ENCODE peak calls at places on chromosome 1, in seven cellular contexts. One of them, this sample, is unnamed.
A peak's percentile ranks its signal among the peaks of the same experiment; 100 is the strongest.

GRCh38 chr1:31715097-31715872 is 11.5 kb upstream of the COL16A1 start:
- DNase-seq in RWPE2: no peak
- DNase-seq in AG04449: no peak
- DNase-seq in cardiac fibroblast: peak; percentile 93
- DNase-seq in upper lobe of left lung: peak; percentile 94
- DNase-seq in heart left ventricle: peak; percentile 96
- DNase-seq in NB4: peak; percentile 39
- DNase-seq in this sample: peak; percentile 91

GRCh38 chr1:56838726-56839125 is 15.9 kb upstream of the C8A start:
- DNase-seq in RWPE2: no peak
- DNase-seq in NB4: no peak
- DNase-seq in heart left ventricle: no peak
- DNase-seq in upper lobe of left lung: no peak
- DNase-seq in AG04449: no peak
- DNase-seq in cardiac fibroblast: peak; percentile 75
- DNase-seq in this sample: peak; percentile 32

GRCh38 chr1:209900734-209901133 is 37.3 kb upstream of the SYT14 start:
- DNase-seq in NB4: no peak
- DNase-seq in upper lobe of left lung: no peak
- DNase-seq in cardiac fibroblast: peak; percentile 66
- DNase-seq in AG04449: no peak
- DNase-seq in heart left ventricle: no peak
- DNase-seq in RWPE2: no peak
- DNase-seq in this sample: peak; percentile 95

GRCh38 chr1:208235983-208236761 is 8.0 kb downstream of the PLXNA2 start:
- DNase-seq in cardiac fibroblast: peak; percentile 80
- DNase-seq in AG04449: no peak
- DNase-seq in RWPE2: no peak
- DNase-seq in upper lobe of left lung: no peak
- DNase-seq in NB4: no peak
- DNase-seq in heart left ventricle: peak; percentile 55
- DNase-seq in this sample: peak; percentile 88

GRCh38 chr1:179042087-179042486 is 16.4 kb downstream of the FAM20B start:
- DNase-seq in heart left ventricle: no peak
- DNase-seq in cardiac fibroblast: no peak
- DNase-seq in RWPE2: no peak
- DNase-seq in upper lobe of left lung: no peak
- DNase-seq in NB4: no peak
- DNase-seq in AG04449: no peak
- DNase-seq in this sample: no peak

GRCh38 chr1:226061793-226062557 is 541 bp upstream of the H3-3A start:
- DNase-seq in cardiac fibroblast: peak; percentile 68
- DNase-seq in heart left ventricle: peak; percentile 85
- DNase-seq in RWPE2: peak; percentile 39
- DNase-seq in NB4: peak; percentile 90
- DNase-seq in AG04449: no peak
- DNase-seq in upper lobe of left lung: peak; percentile 95
- DNase-seq in this sample: peak; percentile 79

GRCh38 chr1:32538887-32539583 is at the start of gene ZBTB8A:
- DNase-seq in NB4: peak; percentile 52
- DNase-seq in cardiac fibroblast: peak; percentile 67
- DNase-seq in AG04449: no peak
- DNase-seq in heart left ventricle: peak; percentile 21
- DNase-seq in RWPE2: peak; percentile 50
- DNase-seq in upper lobe of left lung: no peak
- DNase-seq in this sample: peak; percentile 80

GRCh38 chr1:225899044-225899925 is 10.3 kb upstream of the LEFTY1 start:
- DNase-seq in AG04449: no peak
- DNase-seq in heart left ventricle: no peak
- DNase-seq in RWPE2: no peak
- DNase-seq in cardiac fibroblast: no peak
- DNase-seq in upper lobe of left lung: no peak
- DNase-seq in NB4: no peak
- DNase-seq in this sample: no peak

GRCh38 chr1:38745476-38746410 is 113.8 kb downstream of the RRAGC start:
- DNase-seq in cardiac fibroblast: no peak
- DNase-seq in AG04449: no peak
- DNase-seq in RWPE2: no peak
- DNase-seq in NB4: no peak
- DNase-seq in heart left ventricle: no peak
- DNase-seq in upper lobe of left lung: no peak
- DNase-seq in this sample: no peak

GRCh38 chr1:1666526-1666925 is 7.7 kb upstream of the CDK11B start:
- DNase-seq in AG04449: no peak
- DNase-seq in NB4: no peak
- DNase-seq in cardiac fibroblast: no peak
- DNase-seq in RWPE2: no peak
- DNase-seq in heart left ventricle: no peak
- DNase-seq in upper lobe of left lung: no peak
- DNase-seq in this sample: no peak

GRCh38 chr1:212976586-212976985 is 26.2 kb downstream of the VASH2 start:
- DNase-seq in NB4: no peak
- DNase-seq in AG04449: no peak
- DNase-seq in cardiac fibroblast: no peak
- DNase-seq in upper lobe of left lung: no peak
- DNase-seq in RWPE2: no peak
- DNase-seq in heart left ventricle: no peak
- DNase-seq in this sample: no peak

GRCh38 chr1:23344987-23345472 is 946 bp upstream of the HNRNPR start:
- DNase-seq in heart left ventricle: no peak
- DNase-seq in NB4: no peak
- DNase-seq in AG04449: no peak
- DNase-seq in upper lobe of left lung: no peak
- DNase-seq in RWPE2: no peak
- DNase-seq in cardiac fibroblast: no peak
- DNase-seq in this sample: peak; percentile 16

GRCh38 chr1:50973255-50973654 is 3.2 kb downstream of the CDKN2C start:
- DNase-seq in AG04449: no peak
- DNase-seq in RWPE2: no peak
- DNase-seq in upper lobe of left lung: no peak
- DNase-seq in NB4: no peak
- DNase-seq in heart left ventricle: no peak
- DNase-seq in cardiac fibroblast: no peak
- DNase-seq in this sample: no peak

GRCh38 chr1:50970927-50971582 is 1.0 kb downstream of the CDKN2C start:
- DNase-seq in AG04449: no peak
- DNase-seq in upper lobe of left lung: no peak
- DNase-seq in NB4: no peak
- DNase-seq in cardiac fibroblast: peak; percentile 50
- DNase-seq in RWPE2: no peak
- DNase-seq in heart left ventricle: no peak
- DNase-seq in this sample: no peak

GRCh38 chr1:50970508-50970885 is 452 bp downstream of the CDKN2C start:
- DNase-seq in RWPE2: no peak
- DNase-seq in NB4: no peak
- DNase-seq in upper lobe of left lung: no peak
- DNase-seq in cardiac fibroblast: no peak
- DNase-seq in AG04449: no peak
- DNase-seq in heart left ventricle: no peak
- DNase-seq in this sample: no peak

GRCh38 chr1:50972766-50973165 is 2.7 kb downstream of the CDKN2C start:
- DNase-seq in cardiac fibroblast: peak; percentile 36
- DNase-seq in RWPE2: no peak
- DNase-seq in NB4: peak; percentile 40
- DNase-seq in upper lobe of left lung: no peak
- DNase-seq in heart left ventricle: no peak
- DNase-seq in AG04449: no peak
- DNase-seq in this sample: peak; percentile 6

DNA sequence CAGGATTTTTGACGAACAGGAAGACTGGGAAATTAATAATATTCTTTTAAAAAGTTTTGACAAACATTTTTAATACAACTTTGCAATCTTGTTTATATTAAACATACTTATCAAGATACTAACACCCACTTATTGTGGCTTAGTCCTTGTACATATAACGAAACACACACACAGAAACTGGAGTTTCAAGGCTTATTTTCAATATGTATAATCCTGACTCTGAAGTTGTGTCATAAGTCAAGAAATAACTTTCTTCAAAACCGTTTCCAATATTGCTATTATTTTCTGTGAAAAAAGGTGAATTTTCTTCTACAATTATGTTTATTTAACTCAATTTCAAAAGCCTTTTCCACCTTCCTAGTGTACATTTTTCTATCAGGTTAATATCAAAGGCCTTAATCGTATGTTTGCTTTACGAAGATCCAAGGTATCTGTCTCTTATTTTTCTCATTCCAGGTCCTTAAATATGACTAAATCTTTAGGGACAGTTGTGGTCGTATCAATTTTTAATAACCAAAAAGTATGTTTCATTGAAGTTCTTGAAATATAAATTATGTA is 1.8 kb downstream of the CDKN2C start:
- DNase-seq in NB4: no peak
- DNase-seq in heart left ventricle: no peak
- DNase-seq in RWPE2: no peak
- DNase-seq in AG04449: no peak
- DNase-seq in upper lobe of left lung: no peak
- DNase-seq in cardiac fibroblast: peak; percentile 49
- DNase-seq in this sample: peak; percentile 31
- H3K4me3 ChIP-seq in NB4: peak overlapping the region; percentile 81
- H3K4me3 ChIP-seq in heart left ventricle: peak overlapping the region; percentile 82
- H3K4me3 ChIP-seq in RWPE2: peak overlapping the region; percentile 54
- H3K4me3 ChIP-seq in AG04449: peak overlapping the region; percentile 22
- H3K4me3 ChIP-seq in upper lobe of left lung: no peak overlapping the region
- H3K4me3 ChIP-seq in cardiac fibroblast: peak overlapping the region; percentile 91
- H3K4me3 ChIP-seq in this sample: peak overlapping the region; percentile 98

GRCh38 chr1:119330062-119330939 is 38.3 kb upstream of the HAO2 start:
- DNase-seq in NB4: no peak
- DNase-seq in cardiac fibroblast: no peak
- DNase-seq in RWPE2: no peak
- DNase-seq in heart left ventricle: no peak
- DNase-seq in upper lobe of left lung: no peak
- DNase-seq in AG04449: peak; percentile 33
- DNase-seq in this sample: peak; percentile 19

GRCh38 chr1:119329521-119329920 is 39.1 kb upstream of the HAO2 start:
- DNase-seq in heart left ventricle: no peak
- DNase-seq in cardiac fibroblast: no peak
- DNase-seq in RWPE2: no peak
- DNase-seq in AG04449: no peak
- DNase-seq in NB4: no peak
- DNase-seq in upper lobe of left lung: no peak
- DNase-seq in this sample: no peak

GRCh38 chr1:119326251-119326650 is 42.3 kb upstream of the HAO2 start:
- DNase-seq in RWPE2: no peak
- DNase-seq in cardiac fibroblast: no peak
- DNase-seq in upper lobe of left lung: peak; percentile 39
- DNase-seq in heart left ventricle: no peak
- DNase-seq in NB4: no peak
- DNase-seq in AG04449: no peak
- DNase-seq in this sample: no peak

GRCh38 chr1:119327066-119327435 is 41.5 kb upstream of the HAO2 start:
- DNase-seq in NB4: no peak
- DNase-seq in upper lobe of left lung: peak; percentile 51
- DNase-seq in RWPE2: no peak
- DNase-seq in AG04449: no peak
- DNase-seq in cardiac fibroblast: no peak
- DNase-seq in heart left ventricle: no peak
- DNase-seq in this sample: peak; percentile 12

GRCh38 chr1:119327436-119328155 is 41.0 kb upstream of the HAO2 start:
- DNase-seq in NB4: peak; percentile 13
- DNase-seq in AG04449: no peak
- DNase-seq in cardiac fibroblast: no peak
- DNase-seq in upper lobe of left lung: peak; percentile 81
- DNase-seq in heart left ventricle: peak; percentile 22
- DNase-seq in RWPE2: no peak
- DNase-seq in this sample: peak; percentile 18
- H3K4me3 ChIP-seq in NB4: no peak overlapping the region
- H3K4me3 ChIP-seq in AG04449: peak overlapping the region; percentile 32
- H3K4me3 ChIP-seq in cardiac fibroblast: no peak overlapping the region
- H3K4me3 ChIP-seq in upper lobe of left lung: peak overlapping the region; percentile 33
- H3K4me3 ChIP-seq in heart left ventricle: peak overlapping the region; percentile 50
- H3K4me3 ChIP-seq in RWPE2: peak overlapping the region; percentile 7
- H3K4me3 ChIP-seq in this sample: peak overlapping the region; percentile 5

DNA sequence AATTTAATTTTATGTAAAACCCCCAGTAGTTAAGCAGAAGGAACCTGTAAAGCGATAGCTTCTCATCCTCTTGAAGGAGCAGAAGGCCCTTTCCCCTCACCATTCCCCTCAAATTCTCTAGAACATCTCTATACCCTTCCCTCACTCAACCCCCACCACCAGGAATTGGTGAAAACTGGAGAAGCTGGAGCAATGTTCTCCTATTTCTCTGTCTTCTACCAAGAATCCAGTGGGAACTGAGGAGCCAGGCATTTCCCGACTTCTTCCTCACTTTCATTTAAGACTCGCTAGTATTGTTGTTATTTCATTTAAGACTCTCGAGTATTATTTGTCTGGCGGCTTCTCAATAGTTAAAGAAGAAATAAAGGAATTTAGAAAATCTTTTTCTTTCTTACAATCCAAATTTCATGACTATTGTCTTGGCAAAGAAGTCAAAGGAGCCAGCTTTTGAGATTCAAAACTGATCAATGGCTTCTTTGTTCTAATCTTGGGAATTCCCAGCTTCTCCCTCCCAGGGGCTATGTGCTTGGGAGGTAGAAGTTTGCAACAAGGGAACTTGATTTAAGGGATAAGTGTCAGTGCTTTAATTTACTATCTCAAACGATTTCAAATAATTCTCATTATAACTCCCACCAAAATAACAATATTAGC is 253.3 kb upstream of the ADGRL2 start:
- DNase-seq in upper lobe of left lung: no peak
- DNase-seq in AG04449: no peak
- DNase-seq in NB4: no peak
- DNase-seq in RWPE2: no peak
- DNase-seq in heart left ventricle: no peak
- DNase-seq in cardiac fibroblast: no peak
- DNase-seq in this sample: no peak
- H3K4me3 ChIP-seq in upper lobe of left lung: no peak overlapping the region
- H3K4me3 ChIP-seq in AG04449: no peak overlapping the region
- H3K4me3 ChIP-seq in NB4: no peak overlapping the region
- H3K4me3 ChIP-seq in RWPE2: no peak overlapping the region
- H3K4me3 ChIP-seq in heart left ventricle: no peak overlapping the region
- H3K4me3 ChIP-seq in cardiac fibroblast: no peak overlapping the region
- H3K4me3 ChIP-seq in this sample: no peak overlapping the region

GRCh38 chr1:118184737-118185082 is 318 bp downstream of the SPAG17 start:
- DNase-seq in upper lobe of left lung: no peak
- DNase-seq in heart left ventricle: no peak
- DNase-seq in NB4: no peak
- DNase-seq in AG04449: no peak
- DNase-seq in cardiac fibroblast: peak; percentile 3
- DNase-seq in RWPE2: no peak
- DNase-seq in this sample: no peak
- H3K4me3 ChIP-seq in upper lobe of left lung: peak overlapping the region; percentile 40
- H3K4me3 ChIP-seq in heart left ventricle: peak overlapping the region; percentile 51
- H3K4me3 ChIP-seq in NB4: no peak overlapping the region
- H3K4me3 ChIP-seq in AG04449: peak overlapping the region; percentile 54
- H3K4me3 ChIP-seq in cardiac fibroblast: peak overlapping the region; percentile 46
- H3K4me3 ChIP-seq in RWPE2: peak overlapping the region; percentile 21
- H3K4me3 ChIP-seq in this sample: peak overlapping the region; percentile 54

This sample was measured in fibroblast of lung.